ENCODE peak calls at places on chromosome 15, in nine cellular contexts. X is foreskin fibroblast, R is progenitor cell of endocrine pancreas, N is PC-9, Y is fibroblast of mammary gland, O is cardiac muscle cell, L is tibial nerve, F is A549, J is endothelial cell. V is an unnamed sample.
A peak's percentile ranks its signal among the peaks of the same experiment; 100 is the strongest.

GRCh38 chr15:33021806-33022389 is 172.6 kb downstream of the FMN1 start:
- DNase-seq in X (peak; percentile 56), R (no peak), N (no peak), Y (peak; percentile 78), O (peak; percentile 66), L (no peak), F (peak; percentile 79), J (peak; percentile 35), V (peak; percentile 42)

GRCh38 chr15:100715571-100716455 is 113.4 kb downstream of the ASB7 start:
- DNase-seq in X (no peak), R (no peak), N (no peak), Y (no peak), O (no peak), L (no peak), F (no peak), J (no peak), V (no peak)

GRCh38 chr15:41483519-41483918 is 10.2 kb upstream of the ITPKA start:
- DNase-seq in X (no peak), R (no peak), N (no peak), Y (no peak), O (no peak), L (no peak), F (no peak), J (no peak), V (no peak)

GRCh38 chr15:42510258-42511009 is 15.0 kb downstream of the SNAP23 start:
- DNase-seq in X (no peak), R (no peak), N (no peak), Y (peak; percentile 1), O (peak; percentile 2), L (no peak), F (no peak), J (no peak), V (no peak)

GRCh38 chr15:82680200-82681102 is 29.2 kb downstream of the AP3B2 start:
- DNase-seq in X (no peak), R (peak; percentile 87), N (no peak), Y (no peak), O (no peak), L (no peak), F (peak; percentile 67), J (peak; percentile 47), V (no peak)

GRCh38 chr15:91970142-91970541 is 116.6 kb downstream of the SLCO3A1 start:
- DNase-seq in X (no peak), R (no peak), N (no peak), Y (peak; percentile 64), O (peak; percentile 89), L (no peak), F (no peak), J (no peak), V (no peak)

GRCh38 chr15:99566157-99566900 is 545 bp downstream of the MEF2A start:
- DNase-seq in X (no peak), R (peak; percentile 37), N (peak; percentile 8), Y (no peak), O (no peak), L (peak; percentile 14), F (no peak), J (peak; percentile 30), V (no peak)

GRCh38 chr15:96583671-96584070 is 253.2 kb downstream of the NR2F2 start:
- DNase-seq in X (no peak), R (no peak), N (no peak), Y (no peak), O (no peak), L (no peak), F (no peak), J (no peak), V (no peak)

GRCh38 chr15:58864602-58865419 is 68.7 kb downstream of the SLTM start:
- DNase-seq in X (no peak), R (no peak), N (peak; percentile 54), Y (peak; percentile 16), O (peak; percentile 76), L (no peak), F (no peak), J (peak; percentile 9), V (no peak)

GRCh38 chr15:83404143-83404542 is 43.0 kb upstream of the SH3GL3 start:
- DNase-seq in X (no peak), R (no peak), N (no peak), Y (no peak), O (no peak), L (no peak), F (no peak), J (no peak), V (no peak)

GRCh38 chr15:39925112-39925830 is 5.2 kb upstream of the GPR176 start:
- DNase-seq in X (no peak), R (no peak), N (no peak), Y (peak; percentile 58), O (no peak), L (no peak), F (no peak), J (no peak), V (no peak)

GRCh38 chr15:65532738-65533051 is 2.4 kb downstream of the HACD3 start:
- DNase-seq in X (peak; percentile 56), R (no peak), N (no peak), Y (peak; percentile 62), O (peak; percentile 35), L (no peak), F (peak; percentile 44), J (no peak), V (no peak)

GRCh38 chr15:64092864-64093626 is 593 bp downstream of the CIAO2A start:
- DNase-seq in X (peak; percentile 32), R (peak; percentile 15), N (peak; percentile 30), Y (peak; percentile 51), O (peak; percentile 61), L (no peak), F (peak; percentile 56), J (peak; percentile 41), V (no peak)

GRCh38 chr15:64096486-64097431 is 977 bp downstream of the SNX1 start:
- DNase-seq in X (no peak), R (no peak), N (no peak), Y (peak; percentile 43), O (peak; percentile 55), L (no peak), F (peak; percentile 57), J (no peak), V (no peak)

GRCh38 chr15:64095431-64095794 is 369 bp upstream of the SNX1 start:
- DNase-seq in X (no peak), R (no peak), N (no peak), Y (no peak), O (no peak), L (no peak), F (no peak), J (no peak), V (no peak)

GRCh38 chr15:64093627-64094417 is at the start of gene CIAO2A:
- DNase-seq in X (peak; percentile 98), R (peak; percentile 70), N (peak; percentile 92), Y (peak; percentile 99), O (peak; percentile 99), L (peak; percentile 87), F (peak; percentile 96), J (peak; percentile 89), V (peak; percentile 61)

DNA sequence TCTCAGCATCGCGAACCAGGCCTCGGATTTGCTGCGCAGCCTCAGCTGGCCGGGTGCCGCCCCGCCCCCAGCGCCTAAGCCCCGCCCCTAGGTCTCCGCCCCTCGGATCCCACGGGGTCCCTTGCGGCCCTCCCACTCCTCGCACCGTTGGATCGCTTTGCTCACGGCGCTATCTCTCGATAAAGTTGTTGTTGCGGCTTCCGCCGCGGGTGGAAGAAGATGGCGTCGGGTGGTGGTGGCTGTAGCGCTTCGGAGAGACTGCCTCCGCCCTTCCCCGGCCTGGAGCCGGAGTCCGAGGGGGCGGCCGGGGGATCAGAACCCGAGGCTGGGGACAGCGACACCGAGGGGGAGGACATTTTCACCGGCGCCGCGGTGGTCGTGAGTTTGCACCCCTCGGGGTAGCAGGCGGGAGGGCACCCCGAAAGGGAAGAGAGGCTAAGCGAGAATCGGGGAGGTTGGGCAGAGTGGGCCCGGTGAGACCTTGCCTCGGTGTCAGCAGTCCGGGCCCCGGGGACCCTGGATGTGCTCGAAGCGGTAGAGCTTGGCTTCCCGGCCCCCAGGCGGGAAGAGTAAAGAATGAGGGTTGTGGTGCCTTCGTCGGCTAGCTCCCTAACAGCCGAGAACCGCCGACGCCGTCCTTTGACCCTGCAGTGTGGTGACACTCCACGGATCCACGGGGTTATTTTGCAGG is at the start of gene SNX1:
- DNase-seq in X (peak; percentile 92), R (peak; percentile 91), N (peak; percentile 91), Y (peak; percentile 92), O (peak; percentile 97), L (peak; percentile 86), F (peak; percentile 95), J (peak; percentile 96), V (peak; percentile 47)
- TF ChIP-seq CTCF in X (no peak), R (peak; percentile 21), N (no peak), Y (no peak), O (no peak), L (no peak), F (no peak), J (no peak), V (no peak)

GRCh38 chr15:73555080-73555479 is 78.1 kb downstream of the NPTN start:
- DNase-seq in X (no peak), R (no peak), N (no peak), Y (no peak), O (no peak), L (no peak), F (no peak), J (no peak), V (no peak)
- TF ChIP-seq CTCF in X (no peak), R (no peak), N (no peak), Y (no peak), O (no peak), L (no peak), F (no peak), J (no peak), V (no peak)

DNA sequence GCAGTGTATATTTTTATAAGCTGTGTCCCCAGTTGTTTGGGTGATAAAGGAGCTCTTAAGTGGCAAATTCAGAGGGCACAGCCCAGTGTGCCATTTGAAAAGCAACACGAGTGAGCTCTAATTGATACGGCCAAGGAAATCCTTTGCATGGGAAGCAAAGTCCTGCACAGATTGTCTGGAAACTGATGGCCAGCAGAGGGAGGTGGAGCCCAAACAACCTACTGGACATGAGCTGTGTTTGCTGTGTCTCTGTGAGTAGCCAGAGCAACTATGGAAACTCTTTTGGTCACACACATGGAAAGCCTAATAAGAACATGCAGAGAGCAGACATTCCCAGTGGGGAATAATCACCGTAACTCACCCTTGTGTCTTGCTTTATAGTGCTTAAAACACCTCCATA is 24.4 kb downstream of the ONECUT1 start:
- DNase-seq in X (no peak), R (no peak), N (no peak), Y (no peak), O (peak; percentile 12), L (no peak), F (no peak), J (peak; percentile 62), V (no peak)
- TF ChIP-seq CTCF in X (peak; percentile 32), R (peak; percentile 50), N (peak; percentile 35), Y (peak; percentile 35), O (peak; percentile 12), L (peak; percentile 15), F (peak; percentile 27), J (peak; percentile 22), V (no peak)

DNA sequence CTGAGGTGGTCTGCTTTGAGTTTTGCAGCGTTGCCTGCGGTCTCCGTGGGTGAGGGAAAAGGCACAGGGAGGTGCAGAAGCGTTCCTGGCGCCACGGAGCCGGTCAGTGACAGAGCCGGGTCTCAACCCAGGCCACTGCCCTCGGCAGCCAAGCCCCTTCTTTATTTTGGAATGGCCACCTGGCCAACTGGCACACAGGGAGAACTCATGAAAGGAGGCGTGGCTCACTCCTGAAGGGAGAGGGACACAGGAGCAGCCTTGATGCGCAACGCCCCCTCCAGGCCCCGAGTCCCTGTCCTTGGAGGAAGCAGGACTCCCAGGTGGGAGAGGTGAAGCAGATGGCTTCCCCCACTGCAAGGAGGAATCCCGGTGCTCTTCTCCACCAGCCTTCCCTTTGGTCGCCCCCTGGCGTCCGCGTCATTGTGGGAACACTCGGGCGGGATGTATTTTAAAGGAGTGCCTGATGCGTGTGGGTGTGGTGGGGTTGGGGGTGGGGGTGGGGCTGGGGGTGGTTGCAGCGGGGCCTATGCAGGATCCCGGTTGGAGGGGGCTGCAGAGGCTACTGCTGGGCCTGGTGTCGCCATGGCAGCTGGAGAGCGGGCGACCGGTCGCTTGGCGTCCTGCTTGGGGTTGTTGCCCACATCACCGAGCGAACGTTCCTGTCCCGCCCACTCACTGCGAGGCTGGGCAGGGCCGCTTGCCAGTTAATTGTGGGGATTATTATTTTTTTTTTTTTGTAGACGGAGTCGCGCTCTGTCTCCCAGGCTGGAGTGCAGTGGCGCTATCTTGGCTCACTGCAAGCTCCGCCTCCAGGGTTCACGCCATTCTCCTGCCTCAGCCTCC is 32.6 kb downstream of the APBA2 start:
- DNase-seq in X (no peak), R (peak; percentile 32), N (no peak), Y (no peak), O (peak; percentile 38), L (no peak), F (peak; percentile 65), J (peak; percentile 77), V (no peak)
- TF ChIP-seq CTCF in X (no peak), R (peak; percentile 50), N (no peak), Y (no peak), O (peak; percentile 38), L (no peak), F (peak; percentile 57), J (peak; percentile 39), V (no peak)

V was measured in D721Med.